ENCODE peak calls at places on chromosome 10, in five cellular contexts. One of them, this sample, is unnamed.

GRCh38 chr10:30456262-30456661 is 22.3 kb downstream of the MAP3K8 start:
- DNase-seq in T-helper 1 cell: no peak
- DNase-seq in skeletal muscle cell: no peak
- DNase-seq in NCI-H1092: no peak
- DNase-seq in HTR-8/SVneo: no peak
- DNase-seq in this sample: no peak

GRCh38 chr10:86349940-86350630 is 16.5 kb downstream of the GRID1 start:
- DNase-seq in T-helper 1 cell: no peak
- DNase-seq in skeletal muscle cell: no peak
- DNase-seq in NCI-H1092: no peak
- DNase-seq in HTR-8/SVneo: no peak
- DNase-seq in this sample: no peak

GRCh38 chr10:96670786-96671185 is 49.5 kb downstream of the PIK3AP1 start:
- DNase-seq in T-helper 1 cell: no peak
- DNase-seq in skeletal muscle cell: no peak
- DNase-seq in NCI-H1092: peak; percentile 61
- DNase-seq in HTR-8/SVneo: no peak
- DNase-seq in this sample: no peak

GRCh38 chr10:129778571-129778970 is 185.5 kb downstream of the EBF3 start:
- DNase-seq in T-helper 1 cell: no peak
- DNase-seq in skeletal muscle cell: no peak
- DNase-seq in NCI-H1092: no peak
- DNase-seq in HTR-8/SVneo: no peak
- DNase-seq in this sample: no peak

GRCh38 chr10:33134011-33134751 is 176.2 kb upstream of the ITGB1 start:
- DNase-seq in T-helper 1 cell: peak; percentile 62
- DNase-seq in skeletal muscle cell: peak; percentile 82
- DNase-seq in NCI-H1092: no peak
- DNase-seq in HTR-8/SVneo: peak; percentile 80
- DNase-seq in this sample: peak; percentile 76

GRCh38 chr10:97896756-97897155 is 47.1 kb downstream of the GOLGA7B start:
- DNase-seq in T-helper 1 cell: no peak
- DNase-seq in skeletal muscle cell: no peak
- DNase-seq in NCI-H1092: no peak
- DNase-seq in HTR-8/SVneo: no peak
- DNase-seq in this sample: no peak

GRCh38 chr10:28783089-28783488 is 105.8 kb downstream of the BAMBI start:
- DNase-seq in T-helper 1 cell: no peak
- DNase-seq in skeletal muscle cell: no peak
- DNase-seq in NCI-H1092: no peak
- DNase-seq in HTR-8/SVneo: no peak
- DNase-seq in this sample: no peak

GRCh38 chr10:128009768-128010167 is 102.9 kb downstream of the PTPRE start:
- DNase-seq in T-helper 1 cell: no peak
- DNase-seq in skeletal muscle cell: no peak
- DNase-seq in NCI-H1092: no peak
- DNase-seq in HTR-8/SVneo: no peak
- DNase-seq in this sample: no peak

GRCh38 chr10:93867481-93867880 is 26.3 kb upstream of the SLC35G1 start:
- DNase-seq in T-helper 1 cell: no peak
- DNase-seq in skeletal muscle cell: no peak
- DNase-seq in NCI-H1092: no peak
- DNase-seq in HTR-8/SVneo: no peak
- DNase-seq in this sample: no peak

GRCh38 chr10:67011981-67012380 is 86.1 kb downstream of the LRRTM3 start:
- DNase-seq in T-helper 1 cell: no peak
- DNase-seq in skeletal muscle cell: no peak
- DNase-seq in NCI-H1092: no peak
- DNase-seq in HTR-8/SVneo: no peak
- DNase-seq in this sample: no peak

GRCh38 chr10:15758618-15759017 is 38.9 kb upstream of the ITGA8 start:
- DNase-seq in T-helper 1 cell: no peak
- DNase-seq in skeletal muscle cell: no peak
- DNase-seq in NCI-H1092: no peak
- DNase-seq in HTR-8/SVneo: no peak
- DNase-seq in this sample: no peak

GRCh38 chr10:98212204-98212603 is 55.8 kb downstream of the LOXL4 start:
- DNase-seq in T-helper 1 cell: no peak
- DNase-seq in skeletal muscle cell: no peak
- DNase-seq in NCI-H1092: no peak
- DNase-seq in HTR-8/SVneo: no peak
- DNase-seq in this sample: no peak

GRCh38 chr10:73785721-73786511 is 510 bp downstream of the ZSWIM8 start:
- DNase-seq in T-helper 1 cell: no peak
- DNase-seq in skeletal muscle cell: no peak
- DNase-seq in NCI-H1092: no peak
- DNase-seq in HTR-8/SVneo: peak; percentile 22
- DNase-seq in this sample: peak; percentile 27

GRCh38 chr10:46002916-46003693 is 27.3 kb downstream of the NCOA4 start:
- DNase-seq in T-helper 1 cell: no peak
- DNase-seq in skeletal muscle cell: no peak
- DNase-seq in NCI-H1092: no peak
- DNase-seq in HTR-8/SVneo: no peak
- DNase-seq in this sample: no peak

GRCh38 chr10:47165711-47166404 is 134.1 kb upstream of the GDF10 start:
- DNase-seq in T-helper 1 cell: no peak
- DNase-seq in skeletal muscle cell: peak; percentile 15
- DNase-seq in NCI-H1092: no peak
- DNase-seq in HTR-8/SVneo: peak; percentile 14
- DNase-seq in this sample: peak; percentile 13

GRCh38 chr10:14397069-14397468 is 66.3 kb upstream of the FRMD4A start:
- DNase-seq in T-helper 1 cell: no peak
- DNase-seq in skeletal muscle cell: peak; percentile 92
- DNase-seq in NCI-H1092: no peak
- DNase-seq in HTR-8/SVneo: peak; percentile 76
- DNase-seq in this sample: no peak

GRCh38 chr10:30861217-30861616 is 170.4 kb downstream of the ZNF438 start:
- DNase-seq in T-helper 1 cell: no peak
- DNase-seq in skeletal muscle cell: no peak
- DNase-seq in NCI-H1092: no peak
- DNase-seq in HTR-8/SVneo: no peak
- DNase-seq in this sample: no peak

GRCh38 chr10:73408061-73408460 is 5.8 kb downstream of the ANXA7 start:
- DNase-seq in T-helper 1 cell: no peak
- DNase-seq in skeletal muscle cell: no peak
- DNase-seq in NCI-H1092: no peak
- DNase-seq in HTR-8/SVneo: no peak
- DNase-seq in this sample: no peak

GRCh38 chr10:103062854-103063642 is 130.0 kb downstream of the NT5C2 start:
- DNase-seq in T-helper 1 cell: no peak
- DNase-seq in skeletal muscle cell: no peak
- DNase-seq in NCI-H1092: no peak
- DNase-seq in HTR-8/SVneo: no peak
- DNase-seq in this sample: no peak

GRCh38 chr10:43689618-43689954 is 40.9 kb upstream of the ZNF32 start:
- DNase-seq in T-helper 1 cell: no peak
- DNase-seq in skeletal muscle cell: no peak
- DNase-seq in NCI-H1092: no peak
- DNase-seq in HTR-8/SVneo: no peak
- DNase-seq in this sample: no peak

GRCh38 chr10:86144301-86144700 is 222.3 kb downstream of the GRID1 start:
- DNase-seq in T-helper 1 cell: no peak
- DNase-seq in skeletal muscle cell: no peak
- DNase-seq in NCI-H1092: no peak
- DNase-seq in HTR-8/SVneo: no peak
- DNase-seq in this sample: no peak

GRCh38 chr10:89426230-89426868 is 12.0 kb downstream of the IFIT5 start:
- DNase-seq in T-helper 1 cell: no peak
- DNase-seq in skeletal muscle cell: no peak
- DNase-seq in NCI-H1092: no peak
- DNase-seq in HTR-8/SVneo: peak; percentile 56
- DNase-seq in this sample: no peak

This sample was measured in stimulated activated naive B cell treated with anti-CD40 and anti-IgM and Interleukin-4, amounts not matched to agents 10 μg/mL and 1 μg/mL and 100 μg/mL, for 72 hours.